ENCODE peak calls at places on chromosomes 6 and 20, in six cellular contexts. S is B cell; W is upper lobe of left lung; A is AG09319; Q is IMR-90; D is CD8-positive, alpha-beta T cell. E is an unnamed sample.
A peak's percentile ranks its signal among the peaks of the same experiment; 100 is the strongest.

GRCh38 chr6:163098827-163099469 is 315.6 kb upstream of the QKI start:
- DNase-seq in A (no peak), Q (no peak), S (no peak), W (no peak), D (no peak), E (no peak)

GRCh38 chr6:52495859-52496396 is 75.8 kb downstream of the EFHC1 start:
- DNase-seq in S (no peak), Q (no peak), W (no peak), D (no peak), A (no peak), E (no peak)

GRCh38 chr6:71478834-71479541 is 190.4 kb downstream of the OGFRL1 start:
- DNase-seq in Q (peak; percentile 94), D (no peak), W (no peak), A (peak; percentile 75), S (no peak), E (no peak)

GRCh38 chr6:2021713-2022125 is 223.7 kb downstream of the GMDS start:
- DNase-seq in Q (peak; percentile 77), A (peak; percentile 87), S (no peak), D (no peak), W (peak; percentile 33), E (no peak)

GRCh38 chr6:93523365-93523764 is 104.0 kb upstream of the EPHA7 start:
- DNase-seq in S (no peak), W (no peak), D (no peak), A (no peak), Q (no peak), E (no peak)

GRCh38 chr6:48061630-48062029 is 49.4 kb downstream of the PTCHD4 start:
- DNase-seq in D (no peak), A (no peak), Q (peak; percentile 12), W (no peak), S (no peak), E (no peak)

GRCh38 chr6:164252952-164253351 is 838.4 kb downstream of the QKI start:
- DNase-seq in Q (no peak), A (no peak), S (no peak), W (no peak), D (no peak), E (no peak)

GRCh38 chr6:63816979-63817436 is 181.4 kb downstream of the PHF3 start:
- DNase-seq in S (no peak), A (no peak), D (no peak), W (no peak), Q (peak; percentile 27), E (no peak)

GRCh38 chr6:122997541-122998150 is 1.6 kb downstream of the CLVS2 start:
- DNase-seq in S (no peak), W (no peak), D (no peak), Q (no peak), A (no peak), E (no peak)

GRCh38 chr20:59743767-59744485 is 139.6 kb downstream of the PHACTR3 start:
- DNase-seq in W (no peak), S (no peak), D (no peak), Q (no peak), A (no peak), E (no peak)

GRCh38 chr6:154932562-154933027 is 62.5 kb upstream of the TIAM2 start:
- DNase-seq in S (no peak), A (peak; percentile 52), W (no peak), Q (peak; percentile 78), D (no peak), E (no peak)

GRCh38 chr6:154933181-154933827 is 61.8 kb upstream of the TIAM2 start:
- DNase-seq in Q (peak; percentile 32), W (no peak), S (no peak), A (no peak), D (no peak), E (no peak)

GRCh38 chr6:154938245-154938583 is 56.9 kb upstream of the TIAM2 start:
- DNase-seq in S (no peak), A (no peak), Q (no peak), D (no peak), W (peak; percentile 59), E (no peak)

GRCh38 chr6:154942770-154943169 is 52.3 kb upstream of the TIAM2 start:
- DNase-seq in D (no peak), W (no peak), Q (no peak), A (no peak), S (no peak), E (no peak)

GRCh38 chr6:154937306-154938244 is 57.5 kb upstream of the TIAM2 start:
- DNase-seq in Q (peak; percentile 77), S (no peak), D (no peak), W (no peak), A (no peak), E (no peak)
- TF ChIP-seq CTCF in Q (peak; percentile 1), S (no peak), D (no peak), W (no peak), A (peak; percentile 22), E (no peak)

GRCh38 chr6:137167702-137168377 is 5.6 kb downstream of the IL22RA2 start:
- DNase-seq in S (no peak), D (no peak), W (no peak), A (no peak), Q (no peak), E (no peak)

GRCh38 chr6:137166247-137167098 is 7.0 kb downstream of the IL22RA2 start:
- DNase-seq in A (no peak), W (no peak), D (no peak), Q (no peak), S (no peak), E (no peak)

GRCh38 chr6:137163732-137164318 is 9.6 kb downstream of the IL22RA2 start:
- DNase-seq in D (no peak), Q (no peak), S (no peak), W (no peak), A (no peak), E (no peak)

GRCh38 chr6:137162692-137163303 is 10.6 kb downstream of the IL22RA2 start:
- DNase-seq in A (no peak), D (no peak), S (no peak), Q (no peak), W (no peak), E (no peak)

DNA sequence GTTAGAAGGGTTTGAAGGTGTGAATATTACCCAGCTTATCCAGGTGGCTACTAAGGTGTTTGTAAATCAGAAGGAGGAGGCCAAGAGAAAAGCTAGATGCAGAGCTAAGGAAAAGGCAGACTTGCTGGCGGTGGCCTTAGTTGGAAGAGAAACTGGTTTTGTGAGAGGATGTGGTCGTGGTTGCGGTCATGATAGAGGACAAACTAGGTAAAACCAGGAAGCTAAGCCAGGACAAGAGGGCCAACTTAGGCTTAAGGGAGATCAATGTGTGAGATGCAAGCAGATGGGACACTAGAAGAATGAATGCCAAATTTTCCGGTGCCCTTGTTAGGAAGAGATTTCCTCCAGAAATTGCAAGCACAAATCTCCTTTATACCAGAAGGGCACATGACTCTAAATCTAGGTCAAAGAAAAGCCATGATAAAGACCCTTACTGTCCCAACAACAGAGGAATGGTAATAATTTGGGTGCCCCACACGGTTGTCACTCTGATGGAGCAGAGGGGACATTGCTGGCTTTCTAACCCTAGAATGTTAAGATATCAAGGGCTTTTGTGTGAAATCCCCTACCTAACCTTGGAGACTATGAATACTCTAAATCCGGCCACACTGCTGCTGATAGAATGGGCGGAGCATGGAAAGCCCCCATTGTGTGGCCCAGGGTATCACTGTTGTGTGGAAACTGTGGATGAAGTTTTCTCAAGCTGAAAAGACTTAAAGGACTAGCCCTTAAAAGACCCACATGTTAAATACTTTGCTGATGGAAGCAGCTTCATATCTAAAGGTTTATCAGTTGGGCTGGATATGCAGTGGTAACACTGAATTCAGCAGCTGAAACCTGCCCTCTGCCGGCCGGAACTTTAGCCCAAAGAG is 7.8 kb downstream of the IL22RA2 start:
- DNase-seq in A (no peak), Q (no peak), S (no peak), D (no peak), W (no peak), E (peak; percentile 38)
- TF ChIP-seq CTCF in A (peak; percentile 25), Q (peak; percentile 22), S (no peak), D (no peak), W (no peak), E (no peak)

GRCh38 chr20:43682446-43682845 is 15.5 kb downstream of the MYBL2 start:
- DNase-seq in A (no peak), D (no peak), W (no peak), Q (no peak), S (no peak), E (no peak)

GRCh38 chr20:43680976-43681375 is 14.1 kb downstream of the MYBL2 start:
- DNase-seq in S (no peak), W (no peak), D (no peak), A (no peak), Q (no peak), E (no peak)

GRCh38 chr20:43681991-43682410 is 15.1 kb downstream of the MYBL2 start:
- DNase-seq in A (no peak), S (peak; percentile 81), Q (no peak), W (no peak), D (no peak), E (no peak)

GRCh38 chr20:43676368-43676767 is 9.5 kb downstream of the MYBL2 start:
- DNase-seq in D (no peak), S (no peak), W (no peak), A (no peak), Q (no peak), E (no peak)

GRCh38 chr20:43681468-43681942 is 14.6 kb downstream of the MYBL2 start:
- DNase-seq in W (no peak), S (peak; percentile 47), A (no peak), Q (no peak), D (no peak), E (no peak)
- TF ChIP-seq CTCF in W (no peak), S (peak; percentile 51), A (no peak), Q (no peak), D (no peak), E (no peak)

DNA sequence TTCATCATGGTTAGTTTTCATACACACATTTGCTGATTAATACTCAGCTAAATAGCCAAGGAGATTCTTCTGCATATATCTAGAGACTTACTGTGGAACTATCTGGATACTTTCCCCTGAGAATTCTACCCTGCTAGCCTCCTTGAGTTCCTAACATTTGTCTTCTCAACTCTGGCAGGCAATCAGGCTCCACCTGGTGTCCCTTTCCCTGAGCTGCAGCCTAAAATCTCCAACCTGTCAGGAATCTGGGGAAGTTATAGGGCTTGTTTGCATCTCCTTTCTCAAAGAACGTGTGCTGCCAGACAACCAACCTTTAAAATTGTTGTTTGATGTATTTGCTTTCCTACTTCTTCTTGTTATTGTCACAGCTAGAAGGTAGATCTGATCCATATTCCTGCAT is 73.4 kb downstream of the FUT9 start:
- DNase-seq in A (no peak), W (no peak), Q (no peak), D (no peak), S (no peak), E (no peak)
- TF ChIP-seq CTCF in A (no peak), W (no peak), Q (no peak), D (no peak), S (no peak), E (no peak)

GRCh38 chr20:32580970-32581838 is 3.9 kb downstream of the NOL4L start:
- DNase-seq in Q (no peak), D (no peak), S (no peak), W (peak; percentile 54), A (no peak), E (no peak)
- TF ChIP-seq CTCF in Q (no peak), D (no peak), S (no peak), W (no peak), A (no peak), E (no peak)

DNA sequence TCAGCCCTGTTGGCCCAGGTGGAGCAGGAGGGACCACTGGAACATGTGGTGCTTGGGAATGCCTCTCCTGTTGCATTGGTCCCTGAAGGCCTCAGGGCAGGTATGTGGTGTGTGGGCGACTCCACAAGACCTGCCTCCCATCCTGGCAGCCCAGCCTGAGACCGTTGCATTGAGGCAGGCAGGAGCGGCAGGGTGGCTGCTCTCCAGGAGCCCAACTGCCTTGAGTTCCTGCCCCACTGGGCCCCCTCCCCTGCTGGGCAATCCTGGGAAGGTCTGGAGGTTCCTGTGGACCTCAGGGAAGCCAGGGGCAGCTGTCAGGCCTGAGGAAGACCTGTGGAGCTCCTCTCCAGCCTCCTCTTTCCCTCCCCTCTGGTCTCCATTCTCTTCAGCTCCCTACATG is 19.8 kb downstream of the MAVS start:
- DNase-seq in A (no peak), W (no peak), D (no peak), S (no peak), Q (no peak), E (no peak)
- TF ChIP-seq CTCF in A (no peak), W (no peak), D (no peak), S (no peak), Q (no peak), E (no peak)